ENCODE peak calls at places on chromosomes 13 and 19, in five cellular contexts. One of them, this sample, is unnamed.

GRCh38 chr13:102261809-102262208 is 140.0 kb downstream of the FGF14 start:
- DNase-seq in A549: no peak
- DNase-seq in adrenal gland: no peak
- DNase-seq in mammary epithelial cell: no peak
- DNase-seq in BJ: no peak
- DNase-seq in this sample: no peak

GRCh38 chr13:114258589-114258988 is 22.8 kb upstream of the UPF3A start:
- DNase-seq in BJ: no peak
- DNase-seq in A549: no peak
- DNase-seq in adrenal gland: no peak
- DNase-seq in mammary epithelial cell: no peak
- DNase-seq in this sample: no peak

GRCh38 chr19:44447864-44448674 is at the start of gene ZNF229:
- DNase-seq in mammary epithelial cell: peak
- DNase-seq in A549: peak
- DNase-seq in adrenal gland: peak
- DNase-seq in BJ: peak
- DNase-seq in this sample: peak

GRCh38 chr19:16143399-16144215 is at the start of gene HSH2D:
- DNase-seq in BJ: no peak
- DNase-seq in adrenal gland: peak
- DNase-seq in A549: no peak
- DNase-seq in mammary epithelial cell: peak
- DNase-seq in this sample: no peak

GRCh38 chr13:75356426-75356825 is 125.5 kb downstream of the TBC1D4 start:
- DNase-seq in A549: no peak
- DNase-seq in BJ: no peak
- DNase-seq in mammary epithelial cell: no peak
- DNase-seq in adrenal gland: no peak
- DNase-seq in this sample: no peak

GRCh38 chr19:3250675-3251074 is 26.2 kb downstream of the CELF5 start:
- DNase-seq in mammary epithelial cell: no peak
- DNase-seq in adrenal gland: peak
- DNase-seq in BJ: no peak
- DNase-seq in A549: no peak
- DNase-seq in this sample: no peak

GRCh38 chr13:98571955-98572662 is 4.8 kb downstream of the STK24 start:
- DNase-seq in mammary epithelial cell: peak
- DNase-seq in A549: no peak
- DNase-seq in BJ: peak
- DNase-seq in adrenal gland: no peak
- DNase-seq in this sample: peak

GRCh38 chr19:7862413-7862951 is 11.7 kb downstream of the PRR36 start:
- DNase-seq in A549: no peak
- DNase-seq in mammary epithelial cell: no peak
- DNase-seq in BJ: no peak
- DNase-seq in adrenal gland: peak
- DNase-seq in this sample: peak

GRCh38 chr13:59099182-59099950 is 1064.4 kb downstream of the DIAPH3 start:
- DNase-seq in mammary epithelial cell: no peak
- DNase-seq in adrenal gland: no peak
- DNase-seq in BJ: no peak
- DNase-seq in A549: no peak
- DNase-seq in this sample: peak

GRCh38 chr13:48156466-48156865 is 61.6 kb upstream of the MED4 start:
- DNase-seq in mammary epithelial cell: peak
- DNase-seq in adrenal gland: no peak
- DNase-seq in A549: no peak
- DNase-seq in BJ: no peak
- DNase-seq in this sample: no peak

GRCh38 chr19:988081-988480 is 3.9 kb downstream of the WDR18 start:
- DNase-seq in mammary epithelial cell: no peak
- DNase-seq in BJ: no peak
- DNase-seq in A549: no peak
- DNase-seq in adrenal gland: no peak
- DNase-seq in this sample: no peak
- TF ChIP-seq CTCF in mammary epithelial cell: no peak
- TF ChIP-seq CTCF in BJ: no peak
- TF ChIP-seq CTCF in A549: no peak
- TF ChIP-seq CTCF in adrenal gland: no peak
- TF ChIP-seq CTCF in this sample: no peak

DNA sequence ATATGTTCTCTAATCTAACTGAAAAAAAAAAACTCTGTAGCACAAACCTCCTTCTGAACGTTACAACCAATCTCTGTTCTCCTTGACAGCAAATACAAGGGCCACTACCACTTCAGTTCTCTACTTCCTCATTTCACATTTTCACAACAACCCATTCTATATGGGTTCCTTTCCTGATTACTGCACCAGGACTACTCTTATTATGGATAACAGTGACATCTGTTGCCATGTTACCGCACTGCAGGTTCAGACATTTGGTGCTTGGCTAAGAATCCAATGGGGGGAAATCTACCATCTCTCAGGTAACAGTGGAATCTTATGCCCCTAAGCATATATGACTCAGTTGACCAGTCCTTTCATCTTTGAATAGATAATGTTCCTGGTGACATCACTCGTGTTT is 11.6 kb upstream of the FPR3 start:
- DNase-seq in mammary epithelial cell: peak
- DNase-seq in adrenal gland: no peak
- DNase-seq in BJ: no peak
- DNase-seq in A549: no peak
- DNase-seq in this sample: no peak
- TF ChIP-seq CTCF in mammary epithelial cell: peak
- TF ChIP-seq CTCF in adrenal gland: no peak
- TF ChIP-seq CTCF in BJ: no peak
- TF ChIP-seq CTCF in A549: no peak
- TF ChIP-seq CTCF in this sample: peak

DNA sequence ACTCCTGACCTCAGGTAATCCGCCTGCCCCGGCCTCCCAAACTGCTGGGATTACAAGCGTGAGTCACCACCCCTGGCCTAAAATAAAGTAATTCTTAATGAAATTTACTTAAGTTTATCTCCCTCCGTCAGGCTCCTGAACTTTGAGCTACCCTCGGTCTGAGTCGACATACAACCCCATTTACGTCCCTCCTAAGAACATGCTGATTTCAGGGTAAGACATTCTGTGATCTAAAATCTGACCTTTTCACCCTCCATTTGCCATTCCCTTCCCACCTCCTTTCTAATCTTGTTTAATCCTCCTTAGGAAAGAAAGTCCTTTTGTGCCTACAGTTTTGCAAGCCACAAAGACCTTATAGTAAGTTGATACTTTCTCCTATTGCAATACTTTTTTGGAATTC is 143.4 kb downstream of the ZNF737 start:
- DNase-seq in adrenal gland: no peak
- DNase-seq in BJ: no peak
- DNase-seq in mammary epithelial cell: no peak
- DNase-seq in A549: no peak
- DNase-seq in this sample: no peak
- TF ChIP-seq CTCF in adrenal gland: no peak
- TF ChIP-seq CTCF in BJ: no peak
- TF ChIP-seq CTCF in mammary epithelial cell: no peak
- TF ChIP-seq CTCF in A549: no peak
- TF ChIP-seq CTCF in this sample: no peak

GRCh38 chr13:30744686-30745085 is 9.3 kb downstream of the ALOX5AP start:
- DNase-seq in adrenal gland: no peak
- DNase-seq in mammary epithelial cell: no peak
- DNase-seq in A549: no peak
- DNase-seq in BJ: no peak
- DNase-seq in this sample: no peak
- TF ChIP-seq CTCF in adrenal gland: no peak
- TF ChIP-seq CTCF in mammary epithelial cell: no peak
- TF ChIP-seq CTCF in A549: no peak
- TF ChIP-seq CTCF in BJ: no peak
- TF ChIP-seq CTCF in this sample: no peak

DNA sequence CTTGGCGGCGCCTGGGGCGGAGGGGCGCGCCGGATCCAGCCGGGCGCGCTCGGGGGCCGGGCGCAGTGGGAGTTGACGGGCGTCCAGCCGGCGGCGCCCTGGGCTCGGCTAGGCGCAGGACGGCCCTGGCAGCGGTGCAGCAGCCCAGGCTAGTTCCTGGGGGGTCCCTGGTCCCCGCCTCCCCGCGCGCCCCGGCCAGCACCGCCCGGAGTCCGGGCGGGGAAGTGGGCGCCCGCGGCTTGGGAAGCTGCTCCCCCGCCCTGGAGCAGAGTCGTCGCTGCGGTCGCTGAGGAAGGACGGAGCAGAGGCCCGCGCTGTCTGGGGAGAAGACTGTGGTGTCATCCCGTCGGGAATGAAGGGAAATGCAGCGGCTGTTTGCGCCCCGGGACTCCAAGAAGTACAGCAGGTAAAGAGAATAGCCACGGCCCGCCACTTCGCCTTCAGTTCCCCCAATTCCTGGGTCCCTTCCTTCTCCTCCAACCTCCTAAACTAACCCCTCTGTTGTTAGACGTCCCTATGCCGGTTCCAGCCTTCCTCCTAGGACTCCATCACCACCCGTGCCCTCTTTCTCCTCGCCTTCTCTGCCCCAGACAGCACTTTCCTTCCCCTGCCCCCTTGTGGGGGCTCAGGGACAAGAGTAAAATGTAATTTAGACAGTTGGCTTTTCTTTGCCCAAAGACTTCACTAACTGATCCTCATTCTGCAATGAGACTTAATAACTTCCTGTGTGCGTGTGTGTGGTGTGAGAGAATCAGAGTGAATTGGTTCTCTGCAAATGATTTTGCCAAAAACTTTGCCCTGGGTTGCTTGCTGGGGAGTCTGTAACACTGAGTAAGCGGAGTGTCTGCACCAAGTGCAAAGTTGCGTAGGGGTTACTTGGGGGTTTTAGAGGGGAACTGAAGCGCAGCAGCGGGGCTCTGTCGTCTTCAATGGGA is 20.3 kb upstream of the SGCG start:
- DNase-seq in A549: no peak
- DNase-seq in adrenal gland: no peak
- DNase-seq in BJ: no peak
- DNase-seq in mammary epithelial cell: no peak
- DNase-seq in this sample: no peak
- TF ChIP-seq CTCF in A549: no peak
- TF ChIP-seq CTCF in adrenal gland: no peak
- TF ChIP-seq CTCF in BJ: peak
- TF ChIP-seq CTCF in mammary epithelial cell: no peak
- TF ChIP-seq CTCF in this sample: no peak

GRCh38 chr13:44437356-44438233 is 64.0 kb downstream of the SERP2 start:
- DNase-seq in BJ: no peak
- DNase-seq in A549: no peak
- DNase-seq in adrenal gland: no peak
- DNase-seq in mammary epithelial cell: peak
- DNase-seq in this sample: peak
- TF ChIP-seq CTCF in BJ: peak
- TF ChIP-seq CTCF in A549: peak
- TF ChIP-seq CTCF in adrenal gland: peak
- TF ChIP-seq CTCF in mammary epithelial cell: peak
- TF ChIP-seq CTCF in this sample: peak

GRCh38 chr19:1252818-1253513 is 4.6 kb downstream of the MIDN start:
- DNase-seq in adrenal gland: peak
- DNase-seq in BJ: peak
- DNase-seq in A549: no peak
- DNase-seq in mammary epithelial cell: peak
- DNase-seq in this sample: peak
- TF ChIP-seq CTCF in adrenal gland: peak
- TF ChIP-seq CTCF in BJ: peak
- TF ChIP-seq CTCF in A549: no peak
- TF ChIP-seq CTCF in mammary epithelial cell: peak
- TF ChIP-seq CTCF in this sample: peak

This sample was measured in astrocyte of the spinal cord.